ENCODE peak calls at places on chromosomes 16 and 17, in nine cellular contexts. V, T, B, A, P, N, Q, C and L are unnamed samples.

GRCh38 chr16:31200821-31201510 is 1.6 kb downstream of the PYCARD start:
- DNase-seq in V (no peak), T (no peak), B (no peak), A (peak; percentile 49), P (no peak), N (no peak), Q (no peak), C (peak; percentile 37), L (no peak)

GRCh38 chr17:49497147-49498036 is 2.3 kb downstream of the NGFR start:
- DNase-seq in V (peak; percentile 87), T (no peak), B (peak; percentile 93), A (no peak), P (no peak), N (peak; percentile 39), Q (peak; percentile 50), C (no peak), L (peak; percentile 26)

GRCh38 chr16:49556252-49557069 is 182.9 kb downstream of the C16orf78 start:
- DNase-seq in V (peak; percentile 55), T (no peak), B (no peak), A (peak; percentile 31), P (no peak), N (no peak), Q (no peak), C (no peak), L (no peak)

GRCh38 chr17:49580981-49581644 is 5.4 kb downstream of the NXPH3 start:
- DNase-seq in V (no peak), T (no peak), B (no peak), A (no peak), P (no peak), N (no peak), Q (no peak), C (no peak), L (no peak)

GRCh38 chr17:73089918-73090317 is 2.6 kb downstream of the SLC39A11 start:
- DNase-seq in V (no peak), T (peak; percentile 16), B (no peak), A (no peak), P (no peak), N (no peak), Q (no peak), C (no peak), L (no peak)

GRCh38 chr16:31138621-31139578 is 3.4 kb upstream of the PRSS8 start:
- DNase-seq in V (peak; percentile 80), T (peak; percentile 97), B (no peak), A (peak; percentile 64), P (no peak), N (peak; percentile 84), Q (peak; percentile 93), C (peak; percentile 94), L (no peak)

GRCh38 chr17:31726980-31727427 is 132.0 kb downstream of the COPRS start:
- DNase-seq in V (no peak), T (no peak), B (no peak), A (no peak), P (no peak), N (peak; percentile 59), Q (no peak), C (no peak), L (no peak)

GRCh38 chr16:58011652-58012051 is 10.4 kb downstream of the USB1 start:
- DNase-seq in V (no peak), T (no peak), B (no peak), A (no peak), P (peak; percentile 52), N (no peak), Q (no peak), C (no peak), L (no peak)

GRCh38 chr17:34314279-34314678 is 5.0 kb upstream of the CCL8 start:
- DNase-seq in V (no peak), T (peak; percentile 40), B (peak; percentile 76), A (no peak), P (no peak), N (no peak), Q (peak; percentile 42), C (no peak), L (no peak)

GRCh38 chr17:34321981-34322380 is 2.7 kb downstream of the CCL8 start:
- DNase-seq in V (no peak), T (no peak), B (no peak), A (no peak), P (no peak), N (no peak), Q (no peak), C (no peak), L (no peak)

GRCh38 chr17:34318474-34318873 is 761 bp upstream of the CCL8 start:
- DNase-seq in V (peak; percentile 73), T (no peak), B (no peak), A (peak; percentile 35), P (no peak), N (no peak), Q (no peak), C (no peak), L (no peak)

GRCh38 chr17:34313164-34313563 is 6.1 kb upstream of the CCL8 start:
- DNase-seq in V (no peak), T (no peak), B (no peak), A (no peak), P (no peak), N (no peak), Q (no peak), C (no peak), L (no peak)

GRCh38 chr17:34319087-34319486 is at the start of gene CCL8:
- DNase-seq in V (no peak), T (no peak), B (no peak), A (no peak), P (no peak), N (no peak), Q (no peak), C (no peak), L (no peak)
- H3K27ac ChIP-seq in V (no peak within 1 kb of the TSS), T (no peak within 1 kb of the TSS), B (no peak within 1 kb of the TSS), A (no peak within 1 kb of the TSS), P (no peak within 1 kb of the TSS), N (no peak within 1 kb of the TSS), Q (peak within 1 kb of the TSS; percentile 35), C (no peak within 1 kb of the TSS), L (no peak within 1 kb of the TSS)

DNA sequence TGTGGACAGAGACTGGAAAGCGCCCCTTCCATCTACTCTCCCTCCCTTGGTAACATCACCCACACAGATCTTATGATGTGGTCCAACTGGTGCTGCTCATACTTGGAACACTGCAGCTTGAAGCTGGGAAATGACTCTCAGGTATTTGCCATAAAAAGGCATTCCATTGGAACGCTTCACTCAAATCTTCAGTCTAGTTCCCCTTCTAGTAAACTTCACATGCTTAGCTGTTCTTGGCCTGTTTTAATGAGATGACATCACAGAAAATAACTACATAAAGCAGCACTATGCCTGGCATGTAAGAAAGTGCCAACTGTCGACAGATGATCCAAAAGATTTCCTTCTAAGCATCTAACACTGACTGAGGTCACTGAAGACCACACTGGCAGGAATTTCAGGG is 9.3 kb downstream of the ZNF263 start:
- DNase-seq in V (no peak), T (no peak), B (no peak), A (no peak), P (no peak), N (no peak), Q (no peak), C (no peak), L (no peak)
- H3K9me3 ChIP-seq in V (peaks cover 34% of the 10 kb centered on the region), T (peaks cover 7% of the 10 kb centered on the region), B (peaks cover 18% of the 10 kb centered on the region), A (peaks cover 95% of the 10 kb centered on the region), P (peaks cover 92% of the 10 kb centered on the region), N (peaks cover 67% of the 10 kb centered on the region), Q (no peaks in the 10 kb centered on the region), C (peaks cover 99% of the 10 kb centered on the region), L (peaks cover 13% of the 10 kb centered on the region)

GRCh38 chr17:79925242-79925957 is 86.2 kb upstream of the CBX4 start:
- DNase-seq in V (no peak), T (peak; percentile 80), B (no peak), A (peak; percentile 69), P (no peak), N (no peak), Q (peak; percentile 73), C (peak; percentile 88), L (no peak)

GRCh38 chr17:79926308-79927135 is 87.3 kb upstream of the CBX4 start:
- DNase-seq in V (no peak), T (peak; percentile 47), B (no peak), A (no peak), P (no peak), N (no peak), Q (no peak), C (no peak), L (no peak)

GRCh38 chr17:79924639-79924976 is 85.4 kb upstream of the CBX4 start:
- DNase-seq in V (no peak), T (no peak), B (no peak), A (no peak), P (no peak), N (no peak), Q (no peak), C (no peak), L (no peak)

GRCh38 chr17:79927136-79927661 is 88.0 kb upstream of the CBX4 start:
- DNase-seq in V (no peak), T (no peak), B (no peak), A (no peak), P (no peak), N (no peak), Q (no peak), C (no peak), L (peak; percentile 19)

DNA sequence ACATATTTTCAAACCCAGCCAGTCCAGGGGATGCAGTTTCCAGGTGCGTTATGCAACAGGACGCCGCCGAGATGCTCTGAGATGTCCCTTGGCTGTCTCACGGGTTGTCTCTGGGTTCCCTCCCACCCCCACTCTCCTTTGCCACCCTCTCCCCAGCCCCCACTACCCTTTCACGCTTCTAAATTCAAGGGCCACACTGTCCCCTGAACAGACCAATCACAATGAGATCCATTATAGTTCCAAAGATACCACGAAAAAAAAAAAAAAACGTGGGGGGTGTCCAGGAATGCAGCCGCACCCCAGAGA is 86.7 kb upstream of the CBX4 start:
- DNase-seq in V (no peak), T (no peak), B (no peak), A (no peak), P (no peak), N (no peak), Q (no peak), C (no peak), L (no peak)
- H3K27ac ChIP-seq in V (no peak overlapping the region), T (peak overlapping the region; percentile 89), B (no peak overlapping the region), A (peak overlapping the region; percentile 77), P (no peak overlapping the region), N (no peak overlapping the region), Q (no peak overlapping the region), C (no peak overlapping the region), L (no peak overlapping the region)

GRCh38 chr16:2142942-2143868 is 5.2 kb upstream of the RAB26 start:
- DNase-seq in V (peak; percentile 36), T (peak; percentile 53), B (no peak), A (no peak), P (no peak), N (peak; percentile 67), Q (no peak), C (no peak), L (no peak)

GRCh38 chr16:2147378-2147777 is 1.0 kb upstream of the RAB26 start:
- DNase-seq in V (no peak), T (no peak), B (no peak), A (no peak), P (no peak), N (no peak), Q (no peak), C (no peak), L (no peak)

GRCh38 chr16:2146739-2147138 is 1.7 kb upstream of the RAB26 start:
- DNase-seq in V (no peak), T (no peak), B (no peak), A (no peak), P (no peak), N (no peak), Q (no peak), C (no peak), L (no peak)

GRCh38 chr16:2145843-2146242 is 2.6 kb upstream of the RAB26 start:
- DNase-seq in V (no peak), T (no peak), B (no peak), A (no peak), P (no peak), N (no peak), Q (no peak), C (no peak), L (no peak)

GRCh38 chr16:2143874-2144485 is 4.4 kb upstream of the RAB26 start:
- DNase-seq in V (peak; percentile 25), T (no peak), B (no peak), A (no peak), P (no peak), N (no peak), Q (no peak), C (no peak), L (no peak)
- H3K9me3 ChIP-seq in V (no peaks in the 10 kb centered on the region), T (no peaks in the 10 kb centered on the region), B (no peaks in the 10 kb centered on the region), A (no peaks in the 10 kb centered on the region), P (no peaks in the 10 kb centered on the region), N (no peaks in the 10 kb centered on the region), Q (no peaks in the 10 kb centered on the region), C (no peaks in the 10 kb centered on the region), L (no peaks in the 10 kb centered on the region)